ENCODE peak calls at places on chromosomes 11 and 22, in eight cellular contexts. G, L, W, X, T, K, Y and R are unnamed samples.
A peak's percentile ranks its signal among the peaks of the same experiment; 100 is the strongest.

GRCh38 chr22:42408276-42408675 is 23.9 kb downstream of the NFAM1 start:
- DNase-seq in T (no peak), Y (no peak), W (no peak), X (no peak), G (no peak), L (no peak), K (no peak), R (no peak)

GRCh38 chr22:45534339-45535192 is 31.9 kb downstream of the FBLN1 start:
- DNase-seq in L (no peak), Y (no peak), K (no peak), W (no peak), G (no peak), X (no peak), T (no peak), R (no peak)

GRCh38 chr22:38350444-38351359 is 33.5 kb upstream of the CSNK1E start:
- DNase-seq in W (no peak), L (no peak), K (no peak), G (peak; percentile 62), Y (no peak), T (no peak), X (peak; percentile 17), R (no peak)

GRCh38 chr11:107857550-107858216 is 904 bp downstream of the SLC35F2 start:
- DNase-seq in G (no peak), T (no peak), W (no peak), X (no peak), K (peak; percentile 18), Y (no peak), L (no peak), R (no peak)

GRCh38 chr11:124844664-124845079 is 20.6 kb upstream of the ROBO3 start:
- DNase-seq in Y (no peak), X (no peak), G (no peak), L (no peak), T (no peak), W (no peak), K (no peak), R (no peak)

GRCh38 chr11:10294289-10294953 is 402 bp upstream of the SBF2 start:
- DNase-seq in L (no peak), X (no peak), W (peak; percentile 52), G (peak; percentile 92), Y (no peak), T (peak; percentile 36), K (peak; percentile 62), R (no peak)

GRCh38 chr11:19076744-19077589 is 16.4 kb upstream of the MRGPRX2 start:
- DNase-seq in T (peak; percentile 60), K (peak; percentile 39), L (peak; percentile 41), Y (no peak), W (peak; percentile 30), X (peak; percentile 70), G (peak; percentile 92), R (peak; percentile 57)

GRCh38 chr11:121310908-121311307 is 18.3 kb downstream of the SC5D start:
- DNase-seq in Y (no peak), X (no peak), K (no peak), G (no peak), L (no peak), W (no peak), T (no peak), R (no peak)

GRCh38 chr11:44133335-44133946 is 38.0 kb downstream of the EXT2 start:
- DNase-seq in W (peak; percentile 19), G (no peak), Y (no peak), K (peak; percentile 47), L (no peak), T (no peak), X (no peak), R (peak; percentile 10)

GRCh38 chr22:24703101-24703500 is 71.4 kb downstream of the PIWIL3 start:
- DNase-seq in K (no peak), L (no peak), T (peak; percentile 57), W (no peak), G (no peak), Y (no peak), X (peak; percentile 40), R (peak; percentile 78)

GRCh38 chr22:39713799-39714290 is 143.3 kb downstream of the CACNA1I start:
- DNase-seq in Y (no peak), X (no peak), L (no peak), K (no peak), G (no peak), W (no peak), T (no peak), R (no peak)

GRCh38 chr22:23591846-23592245 is 11.8 kb upstream of the IGLL1 start:
- DNase-seq in G (no peak), X (no peak), L (no peak), T (no peak), W (no peak), K (no peak), Y (no peak), R (no peak)

GRCh38 chr22:37906364-37907008 is 389 bp downstream of the MICALL1 start:
- DNase-seq in G (no peak), K (no peak), X (no peak), Y (no peak), L (peak; percentile 65), T (no peak), W (no peak), R (no peak)

GRCh38 chr22:41290262-41291221 is 4.6 kb upstream of the RANGAP1 start:
- DNase-seq in K (peak; percentile 44), W (peak; percentile 18), L (no peak), G (no peak), X (no peak), Y (no peak), T (peak; percentile 43), R (no peak)

GRCh38 chr11:2295971-2296912 is 5.5 kb downstream of the C11orf21 start:
- DNase-seq in K (no peak), X (no peak), Y (no peak), T (no peak), G (no peak), L (no peak), W (no peak), R (no peak)

GRCh38 chr11:115652094-115652493 is 147.9 kb upstream of the CADM1 start:
- DNase-seq in L (no peak), K (no peak), X (no peak), Y (no peak), T (no peak), W (no peak), G (no peak), R (no peak)

GRCh38 chr11:114290503-114291239 is 5.5 kb upstream of the NNMT start:
- DNase-seq in X (no peak), W (no peak), L (no peak), Y (no peak), T (no peak), G (no peak), K (no peak), R (no peak)

GRCh38 chr11:114291381-114291780 is 4.8 kb upstream of the NNMT start:
- DNase-seq in Y (no peak), G (no peak), W (no peak), T (no peak), K (peak; percentile 63), X (no peak), L (no peak), R (no peak)

GRCh38 chr11:114291847-114292680 is 4.1 kb upstream of the NNMT start:
- DNase-seq in G (no peak), X (no peak), W (no peak), K (peak; percentile 79), Y (no peak), T (no peak), L (no peak), R (no peak)

GRCh38 chr11:114295676-114296081 is 520 bp upstream of the NNMT start:
- DNase-seq in L (no peak), Y (no peak), K (no peak), W (no peak), X (no peak), G (peak; percentile 62), T (no peak), R (no peak)

GRCh38 chr11:114293201-114293711 is 2.9 kb upstream of the NNMT start:
- DNase-seq in X (no peak), Y (no peak), L (no peak), W (no peak), K (no peak), T (no peak), G (peak; percentile 47), R (no peak)
- TF ChIP-seq POLR2A in X (no peak), Y (no peak), L (no peak), W (no peak), K (no peak), T (no peak), G (no peak), R (no peak)

GRCh38 chr11:72680624-72681158 is 6.5 kb upstream of the PDE2A start:
- DNase-seq in X (no peak), L (no peak), K (no peak), T (no peak), W (no peak), Y (no peak), G (no peak), R (no peak)

GRCh38 chr11:72682238-72682872 is 8.1 kb upstream of the PDE2A start:
- DNase-seq in W (no peak), K (no peak), T (no peak), G (no peak), L (no peak), Y (no peak), X (no peak), R (no peak)

GRCh38 chr11:72678524-72678923 is 4.3 kb upstream of the PDE2A start:
- DNase-seq in X (no peak), T (no peak), W (no peak), G (no peak), L (no peak), Y (no peak), K (no peak), R (no peak)

GRCh38 chr11:72681226-72682153 is 7.3 kb upstream of the PDE2A start:
- DNase-seq in L (no peak), G (no peak), Y (no peak), T (no peak), K (no peak), X (no peak), W (no peak), R (no peak)

GRCh38 chr11:72679869-72680268 is 5.6 kb upstream of the PDE2A start:
- DNase-seq in T (no peak), W (no peak), K (no peak), G (no peak), L (no peak), Y (no peak), X (no peak), R (no peak)
- TF ChIP-seq POLR2A in T (no peak), W (no peak), K (no peak), G (no peak), L (no peak), Y (no peak), X (no peak), R (no peak)

DNA sequence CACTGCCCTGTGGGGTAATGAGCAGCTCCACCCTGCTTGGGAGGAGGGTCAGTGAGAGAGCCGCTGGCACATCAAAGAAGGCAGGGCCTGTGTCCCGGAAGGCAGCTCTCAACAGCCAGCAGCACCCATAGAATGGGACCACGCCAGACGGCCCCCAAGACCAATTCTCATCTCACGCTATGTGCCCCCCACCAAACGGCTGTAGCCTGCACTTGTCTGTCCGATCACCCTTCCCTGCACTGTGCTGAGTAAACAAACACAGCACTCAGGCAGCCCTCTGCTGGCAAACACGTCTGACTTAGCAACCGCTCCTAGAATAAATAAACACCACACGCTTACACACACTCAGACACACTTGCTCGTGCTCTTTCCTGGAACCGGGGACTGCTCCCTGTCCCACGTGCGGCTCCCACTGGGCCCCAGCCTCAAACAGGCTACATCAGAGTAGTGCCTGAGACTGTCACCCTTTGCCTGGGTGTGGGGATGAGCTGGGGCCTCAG is 53.2 kb upstream of the CDON start:
- DNase-seq in L (no peak), T (peak; percentile 87), Y (no peak), K (peak; percentile 82), X (peak; percentile 85), W (peak; percentile 73), G (no peak), R (no peak)
- TF ChIP-seq POLR2A in L (no peak), T (peak; percentile 23), Y (no peak), K (no peak), X (no peak), W (no peak), G (no peak), R (no peak)

GRCh38 chr22:44182591-44183588 is 2.2 kb downstream of the PARVG start:
- DNase-seq in T (no peak), X (peak; percentile 57), K (no peak), Y (no peak), W (peak; percentile 34), G (no peak), L (peak; percentile 49), R (no peak)
- TF ChIP-seq POLR2A in T (peak; percentile 56), X (no peak), K (no peak), Y (no peak), W (no peak), G (no peak), L (no peak), R (no peak)